ENCODE peak calls at places on chromosomes 16 and 17, in nine cellular contexts. J is NCI-H146, V is amniotic stem cell, E is progenitor cell of endocrine pancreas, R is HTR-8/SVneo, C is lung microvascular endothelial cell, N is AG08395, Y is lower leg skin, X is A673. S is an unnamed sample.

GRCh38 chr17:76593338-76593737 is 7.7 kb upstream of the ST6GALNAC2 start:
- DNase-seq in J (peak), V (no peak), E (no peak), R (peak), C (no peak), N (no peak), Y (no peak), X (no peak), S (no peak)

GRCh38 chr16:87541004-87541881 is 48.4 kb upstream of the ZCCHC14 start:
- DNase-seq in J (peak), V (peak), E (no peak), R (no peak), C (no peak), N (peak), Y (no peak), X (peak), S (no peak)

GRCh38 chr17:27153005-27153404 is 140.9 kb upstream of the WSB1 start:
- DNase-seq in J (no peak), V (no peak), E (no peak), R (no peak), C (no peak), N (no peak), Y (no peak), X (no peak), S (no peak)

GRCh38 chr17:330993-331701 is 21.5 kb downstream of the RPH3AL start:
- DNase-seq in J (no peak), V (no peak), E (no peak), R (no peak), C (no peak), N (no peak), Y (no peak), X (no peak), S (peak)

GRCh38 chr17:27323538-27324212 is 29.8 kb downstream of the WSB1 start:
- DNase-seq in J (no peak), V (no peak), E (no peak), R (peak), C (peak), N (peak), Y (peak), X (no peak), S (no peak)

GRCh38 chr17:57925361-57925990 is 29.7 kb downstream of the CUEDC1 start:
- DNase-seq in J (no peak), V (no peak), E (no peak), R (no peak), C (no peak), N (no peak), Y (no peak), X (no peak), S (no peak)

GRCh38 chr17:78774956-78775571 is 7.0 kb downstream of the CYTH1 start:
- DNase-seq in J (no peak), V (no peak), E (no peak), R (no peak), C (no peak), N (no peak), Y (no peak), X (no peak), S (no peak)

GRCh38 chr17:80746262-80746935 is 201.8 kb downstream of the RPTOR start:
- DNase-seq in J (no peak), V (no peak), E (no peak), R (no peak), C (no peak), N (no peak), Y (no peak), X (no peak), S (no peak)

GRCh38 chr16:49698931-49699715 is 156.8 kb downstream of the ZNF423 start:
- DNase-seq in J (peak), V (no peak), E (no peak), R (no peak), C (no peak), N (no peak), Y (no peak), X (peak), S (no peak)

GRCh38 chr16:64507240-64508024 is 614.4 kb downstream of the CDH11 start:
- DNase-seq in J (no peak), V (no peak), E (no peak), R (no peak), C (no peak), N (no peak), Y (no peak), X (no peak), S (no peak)

GRCh38 chr16:714079-714478 is 839 bp upstream of the METRN start:
- DNase-seq in J (no peak), V (no peak), E (no peak), R (no peak), C (peak), N (no peak), Y (no peak), X (no peak), S (no peak)

GRCh38 chr17:73571524-73572130 is 72.6 kb downstream of the SDK2 start:
- DNase-seq in J (no peak), V (no peak), E (no peak), R (no peak), C (no peak), N (no peak), Y (no peak), X (no peak), S (no peak)

GRCh38 chr17:40349477-40350409 is 14.8 kb downstream of the GJD3 start:
- DNase-seq in J (no peak), V (no peak), E (no peak), R (no peak), C (no peak), N (no peak), Y (peak), X (peak), S (peak)

GRCh38 chr17:17837966-17838962 is 1.5 kb upstream of the SREBF1 start:
- DNase-seq in J (peak), V (no peak), E (no peak), R (no peak), C (peak), N (peak), Y (peak), X (peak), S (no peak)

GRCh38 chr17:59165933-59166342 is 10.4 kb downstream of the PRR11 start:
- DNase-seq in J (peak), V (no peak), E (no peak), R (peak), C (peak), N (peak), Y (peak), X (peak), S (peak)

GRCh38 chr16:65909310-65910050 is 457.0 kb upstream of the CDH5 start:
- DNase-seq in J (no peak), V (no peak), E (no peak), R (no peak), C (no peak), N (no peak), Y (peak), X (peak), S (no peak)

GRCh38 chr16:17469011-17469741 is 1.6 kb downstream of the XYLT1 start:
- DNase-seq in J (no peak), V (no peak), E (no peak), R (no peak), C (no peak), N (peak), Y (no peak), X (no peak), S (no peak)

GRCh38 chr16:15597135-15597534 is 45.8 kb downstream of the MARF1 start:
- DNase-seq in J (no peak), V (no peak), E (no peak), R (no peak), C (no peak), N (no peak), Y (no peak), X (no peak), S (no peak)

GRCh38 chr16:28063047-28063521 is 430 bp downstream of the GSG1L start:
- DNase-seq in J (no peak), V (no peak), E (no peak), R (no peak), C (peak), N (peak), Y (no peak), X (peak), S (peak)

GRCh38 chr17:21378553-21378952 is 2.4 kb downstream of the KCNJ12 start:
- DNase-seq in J (no peak), V (no peak), E (no peak), R (no peak), C (no peak), N (no peak), Y (no peak), X (no peak), S (no peak)

GRCh38 chr16:4391635-4392381 is 20.2 kb downstream of the VASN start:
- DNase-seq in J (no peak), V (no peak), E (no peak), R (no peak), C (no peak), N (no peak), Y (no peak), X (peak), S (no peak)

GRCh38 chr17:69447726-69448125 is 33.2 kb downstream of the MAP2K6 start:
- DNase-seq in J (no peak), V (no peak), E (no peak), R (no peak), C (no peak), N (peak), Y (no peak), X (no peak), S (no peak)

GRCh38 chr16:19114359-19115147 is 789 bp downstream of the ITPRIPL2 start:
- DNase-seq in J (peak), V (no peak), E (peak), R (no peak), C (peak), N (no peak), Y (peak), X (peak), S (no peak)

GRCh38 chr16:84737658-84738057 is 37.9 kb downstream of the USP10 start:
- DNase-seq in J (no peak), V (no peak), E (no peak), R (no peak), C (no peak), N (no peak), Y (no peak), X (no peak), S (no peak)

GRCh38 chr17:65638221-65638940 is 76.9 kb upstream of the AXIN2 start:
- DNase-seq in J (peak), V (no peak), E (no peak), R (no peak), C (no peak), N (peak), Y (no peak), X (no peak), S (no peak)

GRCh38 chr16:81445926-81446317 is 1.3 kb downstream of the CMIP start:
- DNase-seq in J (no peak), V (no peak), E (no peak), R (no peak), C (peak), N (no peak), Y (no peak), X (no peak), S (no peak)

S was measured in hypothalamus.